ENCODE peak calls at places on chromosomes 1 and 21, in four cellular contexts. One of them, this sample, is unnamed.

GRCh38 chr1:175073054-175073453 is 5.4 kb downstream of the TNN start:
- DNase-seq in bronchial epithelial cell: no peak
- DNase-seq in GM20000: no peak
- DNase-seq in GM13976: no peak
- DNase-seq in this sample: no peak

GRCh38 chr1:154328318-154329151 is 3.2 kb downstream of the ATP8B2 start:
- DNase-seq in GM13976: peak
- DNase-seq in bronchial epithelial cell: peak
- DNase-seq in GM20000: peak
- DNase-seq in this sample: peak

GRCh38 chr1:228548788-228549187 is 61.6 kb downstream of the RNF187 start:
- DNase-seq in bronchial epithelial cell: no peak
- DNase-seq in GM13976: no peak
- DNase-seq in GM20000: no peak
- DNase-seq in this sample: no peak

GRCh38 chr21:45957986-45958610 is 23.5 kb upstream of the COL6A1 start:
- DNase-seq in GM13976: no peak
- DNase-seq in bronchial epithelial cell: no peak
- DNase-seq in GM20000: no peak
- DNase-seq in this sample: no peak

GRCh38 chr1:85320371-85321131 is 44.1 kb upstream of the BCL10 start:
- DNase-seq in bronchial epithelial cell: peak
- DNase-seq in GM13976: no peak
- DNase-seq in GM20000: no peak
- DNase-seq in this sample: no peak

GRCh38 chr1:28172690-28173150 is 3.8 kb downstream of the PTAFR start:
- DNase-seq in GM13976: peak
- DNase-seq in bronchial epithelial cell: no peak
- DNase-seq in GM20000: peak
- DNase-seq in this sample: peak

GRCh38 chr1:27060879-27061278 is 48.2 kb upstream of the TENT5B start:
- DNase-seq in GM20000: no peak
- DNase-seq in bronchial epithelial cell: no peak
- DNase-seq in GM13976: no peak
- DNase-seq in this sample: no peak

GRCh38 chr1:54380285-54380882 is 25.8 kb downstream of the SSBP3 start:
- DNase-seq in GM13976: no peak
- DNase-seq in bronchial epithelial cell: no peak
- DNase-seq in GM20000: no peak
- DNase-seq in this sample: no peak

GRCh38 chr1:207430602-207431001 is 23.5 kb upstream of the CR2 start:
- DNase-seq in GM20000: no peak
- DNase-seq in bronchial epithelial cell: no peak
- DNase-seq in GM13976: no peak
- DNase-seq in this sample: no peak

GRCh38 chr1:184022651-184023050 is 14.9 kb downstream of the COLGALT2 start:
- DNase-seq in bronchial epithelial cell: no peak
- DNase-seq in GM20000: no peak
- DNase-seq in GM13976: no peak
- DNase-seq in this sample: no peak

GRCh38 chr1:181038399-181038873 is 4.7 kb downstream of the MR1 start:
- DNase-seq in bronchial epithelial cell: peak
- DNase-seq in GM20000: peak
- DNase-seq in GM13976: peak
- DNase-seq in this sample: peak

GRCh38 chr1:224785622-224786021 is 143.9 kb upstream of the DNAH14 start:
- DNase-seq in bronchial epithelial cell: no peak
- DNase-seq in GM13976: no peak
- DNase-seq in GM20000: no peak
- DNase-seq in this sample: no peak

GRCh38 chr1:201759194-201759814 is 69.7 kb upstream of the IPO9 start:
- DNase-seq in GM20000: no peak
- DNase-seq in GM13976: no peak
- DNase-seq in bronchial epithelial cell: no peak
- DNase-seq in this sample: no peak

GRCh38 chr21:32940079-32941014 is 85.4 kb upstream of the OLIG2 start:
- DNase-seq in bronchial epithelial cell: peak
- DNase-seq in GM20000: peak
- DNase-seq in GM13976: peak
- DNase-seq in this sample: peak

GRCh38 chr1:221991221-221991620 is 249.3 kb upstream of the DUSP10 start:
- DNase-seq in bronchial epithelial cell: peak
- DNase-seq in GM13976: no peak
- DNase-seq in GM20000: no peak
- DNase-seq in this sample: no peak

GRCh38 chr21:35511298-35512162 is 462.4 kb upstream of the RUNX1 start:
- DNase-seq in bronchial epithelial cell: peak
- DNase-seq in GM20000: no peak
- DNase-seq in GM13976: no peak
- DNase-seq in this sample: no peak

GRCh38 chr1:13585599-13585965 is 1.9 kb downstream of the PDPN start:
- DNase-seq in GM13976: no peak
- DNase-seq in GM20000: no peak
- DNase-seq in bronchial epithelial cell: no peak
- DNase-seq in this sample: no peak

GRCh38 chr1:70075751-70076150 is 129.6 kb downstream of the LRRC40 start:
- DNase-seq in GM13976: no peak
- DNase-seq in bronchial epithelial cell: no peak
- DNase-seq in GM20000: no peak
- DNase-seq in this sample: no peak

GRCh38 chr1:38197566-38197965 is 151.0 kb upstream of the POU3F1 start:
- DNase-seq in GM13976: no peak
- DNase-seq in bronchial epithelial cell: no peak
- DNase-seq in GM20000: no peak
- DNase-seq in this sample: no peak

GRCh38 chr1:218351617-218352438 is 6.7 kb downstream of the TGFB2 start:
- DNase-seq in GM20000: peak
- DNase-seq in GM13976: peak
- DNase-seq in bronchial epithelial cell: peak
- DNase-seq in this sample: peak

GRCh38 chr21:33878824-33879223 is 36.8 kb downstream of the ATP5PO start:
- DNase-seq in bronchial epithelial cell: no peak
- DNase-seq in GM20000: no peak
- DNase-seq in GM13976: no peak
- DNase-seq in this sample: no peak

GRCh38 chr1:32754282-32755097 is 51.9 kb upstream of the SYNC start:
- DNase-seq in bronchial epithelial cell: peak
- DNase-seq in GM20000: no peak
- DNase-seq in GM13976: no peak
- DNase-seq in this sample: peak

GRCh38 chr1:9960705-9961562 is 17.7 kb downstream of the NMNAT1 start:
- DNase-seq in GM13976: peak
- DNase-seq in GM20000: peak
- DNase-seq in bronchial epithelial cell: no peak
- DNase-seq in this sample: peak

DNA sequence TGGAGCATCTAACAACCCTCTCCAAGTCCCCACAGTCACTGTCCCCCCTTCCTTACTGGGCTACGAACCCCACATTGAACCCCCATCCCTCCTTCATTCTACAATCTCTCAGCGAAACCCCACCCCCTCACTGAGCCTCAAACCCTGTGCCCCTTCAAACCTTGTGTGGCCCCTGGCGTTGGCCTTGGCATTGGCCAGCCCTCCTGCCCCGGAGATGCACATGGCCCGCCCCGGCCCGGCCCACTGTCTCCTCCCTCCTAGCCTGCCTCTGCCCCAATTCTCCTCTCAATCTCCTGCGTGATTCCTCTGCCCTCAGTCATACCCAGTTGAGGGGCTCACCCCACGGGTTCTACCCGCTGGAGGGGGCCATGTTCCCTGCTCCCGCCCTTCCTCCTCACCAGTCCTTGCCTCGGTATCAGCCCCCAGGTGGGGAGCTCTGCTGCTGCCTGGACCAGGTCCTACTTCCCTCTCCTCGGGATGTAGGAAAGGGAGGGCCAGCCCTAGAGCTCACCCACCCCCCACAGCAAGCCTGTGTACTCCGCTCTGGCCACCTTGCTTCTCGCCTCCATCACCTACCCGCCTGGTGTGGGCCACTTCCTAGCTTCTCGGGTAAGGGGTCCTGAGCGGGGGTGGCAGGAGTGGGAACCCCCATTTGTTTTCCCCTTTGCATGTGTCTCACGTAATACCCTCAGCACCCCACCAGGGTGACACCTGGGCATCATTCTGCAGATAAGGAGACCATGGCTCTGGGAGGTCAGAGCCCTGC is 6.6 kb downstream of the CLCNKA start:
- DNase-seq in GM13976: no peak
- DNase-seq in GM20000: no peak
- DNase-seq in bronchial epithelial cell: no peak
- DNase-seq in this sample: no peak
- TF ChIP-seq CTCF in GM13976: no peak
- TF ChIP-seq CTCF in GM20000: no peak
- TF ChIP-seq CTCF in bronchial epithelial cell: no peak
- TF ChIP-seq CTCF in this sample: no peak

GRCh38 chr1:156893048-156893953 is at the start of gene PEAR1:
- DNase-seq in GM20000: no peak
- DNase-seq in bronchial epithelial cell: no peak
- DNase-seq in GM13976: no peak
- DNase-seq in this sample: no peak
- TF ChIP-seq CTCF in GM20000: no peak
- TF ChIP-seq CTCF in bronchial epithelial cell: no peak
- TF ChIP-seq CTCF in GM13976: no peak
- TF ChIP-seq CTCF in this sample: no peak

GRCh38 chr1:23177031-23177430 is 8.4 kb upstream of the LUZP1 start:
- DNase-seq in GM20000: no peak
- DNase-seq in bronchial epithelial cell: no peak
- DNase-seq in GM13976: no peak
- DNase-seq in this sample: no peak

GRCh38 chr1:23178931-23179330 is 10.3 kb upstream of the LUZP1 start:
- DNase-seq in GM13976: no peak
- DNase-seq in GM20000: peak
- DNase-seq in bronchial epithelial cell: peak
- DNase-seq in this sample: peak

GRCh38 chr1:23178414-23178813 is 9.8 kb upstream of the LUZP1 start:
- DNase-seq in bronchial epithelial cell: no peak
- DNase-seq in GM13976: no peak
- DNase-seq in GM20000: no peak
- DNase-seq in this sample: no peak

GRCh38 chr1:23174383-23175110 is 5.9 kb upstream of the LUZP1 start:
- DNase-seq in GM20000: no peak
- DNase-seq in bronchial epithelial cell: no peak
- DNase-seq in GM13976: no peak
- DNase-seq in this sample: no peak

GRCh38 chr1:23177438-23178380 is 9.1 kb upstream of the LUZP1 start:
- DNase-seq in GM20000: peak
- DNase-seq in bronchial epithelial cell: peak
- DNase-seq in GM13976: peak
- DNase-seq in this sample: peak
- TF ChIP-seq CTCF in GM20000: no peak
- TF ChIP-seq CTCF in bronchial epithelial cell: peak
- TF ChIP-seq CTCF in GM13976: no peak
- TF ChIP-seq CTCF in this sample: peak

DNA sequence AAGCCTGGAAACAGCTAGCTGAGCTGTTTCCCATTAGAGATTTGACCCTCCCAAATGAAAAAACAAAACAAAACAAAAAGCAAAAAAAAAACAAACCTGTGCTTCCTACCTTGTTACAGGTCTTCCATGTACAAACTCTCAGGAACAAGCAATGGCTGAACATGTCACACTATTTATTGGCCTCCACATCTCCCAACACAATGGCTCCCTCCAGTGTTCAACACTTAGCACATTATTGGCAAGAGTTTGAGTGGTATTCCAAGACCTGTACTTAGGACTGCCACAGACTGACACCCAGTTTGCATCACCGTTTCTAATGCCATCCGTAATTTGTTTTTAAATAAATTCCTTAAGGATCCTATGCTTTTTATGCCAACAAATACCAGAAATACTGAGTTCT is 195.0 kb upstream of the OLFM3 start:
- DNase-seq in GM20000: peak
- DNase-seq in bronchial epithelial cell: peak
- DNase-seq in GM13976: peak
- DNase-seq in this sample: peak
- TF ChIP-seq CTCF in GM20000: no peak
- TF ChIP-seq CTCF in bronchial epithelial cell: peak
- TF ChIP-seq CTCF in GM13976: peak
- TF ChIP-seq CTCF in this sample: peak

GRCh38 chr1:216742625-216743024 is 19.4 kb upstream of the ESRRG start:
- DNase-seq in bronchial epithelial cell: peak
- DNase-seq in GM20000: no peak
- DNase-seq in GM13976: no peak
- DNase-seq in this sample: no peak
- TF ChIP-seq CTCF in bronchial epithelial cell: peak
- TF ChIP-seq CTCF in GM20000: no peak
- TF ChIP-seq CTCF in GM13976: no peak
- TF ChIP-seq CTCF in this sample: peak

GRCh38 chr1:25107643-25108010 is 124.7 kb downstream of the SYF2 start:
- DNase-seq in GM20000: no peak
- DNase-seq in bronchial epithelial cell: no peak
- DNase-seq in GM13976: no peak
- DNase-seq in this sample: no peak

GRCh38 chr1:25111706-25112105 is 120.6 kb downstream of the SYF2 start:
- DNase-seq in GM13976: no peak
- DNase-seq in bronchial epithelial cell: peak
- DNase-seq in GM20000: no peak
- DNase-seq in this sample: no peak

GRCh38 chr1:25110037-25110436 is 122.3 kb downstream of the SYF2 start:
- DNase-seq in bronchial epithelial cell: no peak
- DNase-seq in GM13976: no peak
- DNase-seq in GM20000: no peak
- DNase-seq in this sample: no peak

GRCh38 chr1:25110480-25110879 is 121.8 kb downstream of the SYF2 start:
- DNase-seq in bronchial epithelial cell: no peak
- DNase-seq in GM20000: no peak
- DNase-seq in GM13976: no peak
- DNase-seq in this sample: no peak

GRCh38 chr1:25109527-25109926 is 122.8 kb downstream of the SYF2 start:
- DNase-seq in GM13976: no peak
- DNase-seq in bronchial epithelial cell: no peak
- DNase-seq in GM20000: no peak
- DNase-seq in this sample: no peak
- TF ChIP-seq CTCF in GM13976: no peak
- TF ChIP-seq CTCF in bronchial epithelial cell: no peak
- TF ChIP-seq CTCF in GM20000: no peak
- TF ChIP-seq CTCF in this sample: no peak

GRCh38 chr1:192808588-192809285 is at the start of gene RGS2:
- DNase-seq in bronchial epithelial cell: peak
- DNase-seq in GM20000: peak
- DNase-seq in GM13976: peak
- DNase-seq in this sample: peak

GRCh38 chr1:192807221-192807967 is 1.4 kb upstream of the RGS2 start:
- DNase-seq in bronchial epithelial cell: peak
- DNase-seq in GM20000: peak
- DNase-seq in GM13976: peak
- DNase-seq in this sample: peak

GRCh38 chr1:192805832-192806323 is 3.0 kb upstream of the RGS2 start:
- DNase-seq in GM13976: peak
- DNase-seq in GM20000: peak
- DNase-seq in bronchial epithelial cell: peak
- DNase-seq in this sample: peak

GRCh38 chr1:192809286-192810252 is 730 bp downstream of the RGS2 start:
- DNase-seq in bronchial epithelial cell: peak
- DNase-seq in GM13976: no peak
- DNase-seq in GM20000: peak
- DNase-seq in this sample: no peak

GRCh38 chr1:192807968-192808587 is 761 bp upstream of the RGS2 start:
- DNase-seq in GM20000: no peak
- DNase-seq in GM13976: no peak
- DNase-seq in bronchial epithelial cell: peak
- DNase-seq in this sample: no peak
- TF ChIP-seq CTCF in GM20000: no peak
- TF ChIP-seq CTCF in GM13976: no peak
- TF ChIP-seq CTCF in bronchial epithelial cell: no peak
- TF ChIP-seq CTCF in this sample: no peak